ENCODE peak calls at places on chromosomes 13 and 19, in five cellular contexts. F is AG04450, Z is heart right ventricle, H is uterus, B is lung. V is an unnamed sample.

GRCh38 chr19:3606690-3607289 is at the start of gene TBXA2R:
- DNase-seq in F (no peak), Z (peak; percentile 84), H (peak; percentile 83), B (peak; percentile 55), V (no peak)

GRCh38 chr19:46035986-46036744 is 4.6 kb downstream of the IGFL4 start:
- DNase-seq in B (no peak), Z (no peak), F (no peak), H (no peak), V (no peak)

GRCh38 chr19:39166571-39167391 is 30.0 kb upstream of the NCCRP1 start:
- DNase-seq in F (no peak), H (peak; percentile 78), B (peak; percentile 90), Z (peak; percentile 73), V (no peak)

GRCh38 chr19:35451278-35452096 is 3.4 kb downstream of the FFAR2 start:
- DNase-seq in Z (no peak), B (no peak), F (no peak), H (no peak), V (no peak)

GRCh38 chr19:3270908-3271307 is 46.4 kb downstream of the CELF5 start:
- DNase-seq in F (no peak), B (no peak), Z (no peak), H (no peak), V (peak; percentile 62)

GRCh38 chr19:50496189-50497029 is 14.6 kb downstream of the JOSD2 start:
- DNase-seq in F (no peak), B (no peak), H (no peak), Z (peak; percentile 75), V (peak; percentile 70)

GRCh38 chr19:28351761-28352160 is 861.2 kb downstream of the UQCRFS1 start:
- DNase-seq in H (no peak), F (no peak), Z (no peak), B (no peak), V (no peak)

GRCh38 chr19:2554856-2555255 is 78.9 kb downstream of the GADD45B start:
- DNase-seq in H (peak; percentile 54), Z (no peak), F (no peak), B (no peak), V (no peak)

GRCh38 chr19:3122512-3122870 is 13.3 kb upstream of the GNA15 start:
- DNase-seq in B (no peak), Z (no peak), H (no peak), F (no peak), V (no peak)

GRCh38 chr19:34269081-34269480 is 14.7 kb downstream of the GARRE1 start:
- DNase-seq in F (no peak), Z (no peak), B (no peak), H (no peak), V (no peak)

GRCh38 chr13:28533049-28533436 is 38.1 kb upstream of the FLT1 start:
- DNase-seq in B (no peak), H (no peak), Z (no peak), F (no peak), V (no peak)

GRCh38 chr13:93116809-93117208 is 109.8 kb upstream of the GPC6 start:
- DNase-seq in F (no peak), B (no peak), Z (no peak), H (no peak), V (no peak)
- TF ChIP-seq CTCF in F (no peak), B (no peak), Z (no peak), H (no peak), V (peak; percentile 39)

DNA sequence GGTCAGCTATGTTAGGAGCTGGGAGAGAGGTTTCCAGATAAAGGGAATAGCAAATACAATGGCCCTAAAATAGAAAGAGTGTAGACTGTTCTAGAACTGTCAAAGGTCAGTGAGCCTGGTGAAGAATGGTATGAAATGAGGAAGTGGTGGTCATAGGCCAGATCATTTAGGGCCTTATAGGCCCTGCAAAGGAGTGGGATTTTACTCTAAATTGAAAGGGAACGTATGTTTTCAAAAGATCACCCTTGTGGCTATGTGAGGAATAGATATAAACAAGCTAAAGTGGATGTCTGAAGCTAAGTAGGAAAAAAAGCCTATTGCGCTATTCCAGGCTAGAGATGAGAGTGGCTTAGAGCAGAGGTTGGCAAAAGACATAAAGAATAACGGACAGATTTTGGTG is 70.7 kb upstream of the TDRD3 start:
- DNase-seq in Z (no peak), B (no peak), H (no peak), F (no peak), V (no peak)
- TF ChIP-seq CTCF in Z (no peak), B (no peak), H (no peak), F (no peak), V (peak; percentile 21)

GRCh38 chr13:37769545-37769944 is 100.0 kb downstream of the TRPC4 start:
- DNase-seq in H (no peak), F (no peak), Z (no peak), B (no peak), V (no peak)

GRCh38 chr13:37769078-37769477 is 100.5 kb downstream of the TRPC4 start:
- DNase-seq in Z (no peak), H (no peak), B (no peak), F (no peak), V (no peak)
- TF ChIP-seq CTCF in Z (peak; percentile 42), H (no peak), B (no peak), F (peak; percentile 35), V (peak; percentile 63)

DNA sequence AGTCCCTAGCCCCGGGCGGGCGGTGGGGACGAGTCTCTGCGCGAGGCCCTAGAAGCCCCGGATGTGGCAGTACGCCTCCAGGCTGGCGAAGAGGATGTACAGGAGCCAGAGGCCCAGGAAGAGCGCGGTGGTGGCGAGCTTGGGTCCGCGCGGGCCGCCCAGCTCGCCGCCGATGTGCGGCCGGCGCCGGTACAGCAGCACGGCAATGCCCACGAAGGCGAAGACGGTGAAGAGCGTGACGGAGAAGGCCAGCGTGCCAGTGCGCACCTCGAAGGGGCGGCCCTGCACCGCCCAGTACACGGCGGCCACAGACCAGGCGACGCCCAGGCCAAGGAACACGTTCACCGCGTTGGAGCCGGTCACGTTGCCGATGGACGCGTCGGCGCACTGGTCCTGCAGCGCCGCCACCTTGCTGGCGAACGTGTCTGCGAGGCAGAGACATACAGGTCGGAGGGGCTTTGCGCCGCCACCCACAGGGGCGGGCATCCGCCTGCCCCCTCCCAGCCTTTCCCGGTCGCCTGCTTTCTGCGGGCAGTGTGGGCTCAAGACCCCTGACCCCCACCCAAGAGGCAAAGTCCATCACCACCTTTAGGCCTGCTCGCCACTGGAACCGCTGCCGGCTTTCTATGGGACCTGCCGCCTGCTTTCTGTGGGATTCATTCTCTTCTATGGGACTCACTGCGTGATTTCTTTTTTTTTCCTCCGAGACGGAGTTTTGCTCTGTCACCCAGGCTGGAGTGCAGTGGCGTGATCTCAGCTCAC is 10.9 kb upstream of the MEIS3 start:
- DNase-seq in Z (no peak), F (no peak), H (no peak), B (peak; percentile 34), V (no peak)
- TF ChIP-seq CTCF in Z (peak; percentile 28), F (peak; percentile 19), H (peak; percentile 15), B (no peak), V (peak; percentile 46)

V was measured in neural crest cell.